ENCODE peak calls at places on chromosome 5, in ten cellular contexts. One of them, this sample, is unnamed.

GRCh38 chr5:138180183-138180782 is 1.4 kb downstream of the KIF20A start:
- DNase-seq in IMR-90: peak
- DNase-seq in mammary epithelial cell: peak
- DNase-seq in MM.1S: peak
- DNase-seq in H9: no peak
- DNase-seq in NT2/D1: no peak
- DNase-seq in fibroblast of lung: peak
- DNase-seq in neural progenitor cell: peak
- DNase-seq in mesendoderm: peak
- DNase-seq in GM23248: peak
- DNase-seq in this sample: peak

GRCh38 chr5:173888473-173889135 is 455 bp downstream of the CPEB4 start:
- DNase-seq in GM23248: peak
- DNase-seq in IMR-90: peak
- DNase-seq in NT2/D1: no peak
- DNase-seq in MM.1S: no peak
- DNase-seq in mammary epithelial cell: no peak
- DNase-seq in fibroblast of lung: no peak
- DNase-seq in mesendoderm: peak
- DNase-seq in H9: no peak
- DNase-seq in neural progenitor cell: peak
- DNase-seq in this sample: no peak

GRCh38 chr5:154273028-154273617 is 82.6 kb downstream of the GALNT10 start:
- DNase-seq in mammary epithelial cell: no peak
- DNase-seq in MM.1S: peak
- DNase-seq in mesendoderm: no peak
- DNase-seq in neural progenitor cell: no peak
- DNase-seq in GM23248: no peak
- DNase-seq in H9: no peak
- DNase-seq in fibroblast of lung: peak
- DNase-seq in NT2/D1: no peak
- DNase-seq in IMR-90: peak
- DNase-seq in this sample: peak

GRCh38 chr5:94830520-94830919 is 212.1 kb downstream of the SLF1 start:
- DNase-seq in fibroblast of lung: no peak
- DNase-seq in mammary epithelial cell: peak
- DNase-seq in mesendoderm: peak
- DNase-seq in NT2/D1: no peak
- DNase-seq in IMR-90: no peak
- DNase-seq in GM23248: peak
- DNase-seq in MM.1S: peak
- DNase-seq in neural progenitor cell: peak
- DNase-seq in H9: no peak
- DNase-seq in this sample: no peak

GRCh38 chr5:142846402-142846801 is 76.2 kb downstream of the ARHGAP26 start:
- DNase-seq in GM23248: no peak
- DNase-seq in fibroblast of lung: no peak
- DNase-seq in IMR-90: no peak
- DNase-seq in mammary epithelial cell: no peak
- DNase-seq in H9: no peak
- DNase-seq in MM.1S: no peak
- DNase-seq in NT2/D1: no peak
- DNase-seq in mesendoderm: no peak
- DNase-seq in neural progenitor cell: no peak
- DNase-seq in this sample: no peak

GRCh38 chr5:84825616-84826015 is 440.9 kb upstream of the EDIL3 start:
- DNase-seq in GM23248: no peak
- DNase-seq in NT2/D1: no peak
- DNase-seq in IMR-90: peak
- DNase-seq in neural progenitor cell: no peak
- DNase-seq in mesendoderm: no peak
- DNase-seq in fibroblast of lung: peak
- DNase-seq in MM.1S: no peak
- DNase-seq in mammary epithelial cell: no peak
- DNase-seq in H9: no peak
- DNase-seq in this sample: no peak

GRCh38 chr5:59793000-59793399 is 100.5 kb downstream of the PDE4D start:
- DNase-seq in IMR-90: peak
- DNase-seq in neural progenitor cell: no peak
- DNase-seq in GM23248: peak
- DNase-seq in H9: no peak
- DNase-seq in mammary epithelial cell: peak
- DNase-seq in fibroblast of lung: peak
- DNase-seq in mesendoderm: no peak
- DNase-seq in MM.1S: no peak
- DNase-seq in NT2/D1: no peak
- DNase-seq in this sample: no peak

GRCh38 chr5:144187699-144188294 is 17.1 kb downstream of the KCTD16 start:
- DNase-seq in mammary epithelial cell: peak
- DNase-seq in NT2/D1: no peak
- DNase-seq in fibroblast of lung: peak
- DNase-seq in IMR-90: peak
- DNase-seq in GM23248: peak
- DNase-seq in MM.1S: peak
- DNase-seq in neural progenitor cell: no peak
- DNase-seq in mesendoderm: no peak
- DNase-seq in H9: no peak
- DNase-seq in this sample: no peak

GRCh38 chr5:55853818-55854217 is 2.7 kb downstream of the IL31RA start:
- DNase-seq in neural progenitor cell: no peak
- DNase-seq in H9: no peak
- DNase-seq in MM.1S: no peak
- DNase-seq in fibroblast of lung: peak
- DNase-seq in IMR-90: peak
- DNase-seq in mammary epithelial cell: no peak
- DNase-seq in GM23248: peak
- DNase-seq in NT2/D1: no peak
- DNase-seq in mesendoderm: no peak
- DNase-seq in this sample: no peak

GRCh38 chr5:55857247-55857640 is 6.1 kb downstream of the IL31RA start:
- DNase-seq in neural progenitor cell: no peak
- DNase-seq in mesendoderm: no peak
- DNase-seq in mammary epithelial cell: no peak
- DNase-seq in NT2/D1: no peak
- DNase-seq in GM23248: no peak
- DNase-seq in fibroblast of lung: peak
- DNase-seq in IMR-90: no peak
- DNase-seq in H9: no peak
- DNase-seq in MM.1S: no peak
- DNase-seq in this sample: no peak

GRCh38 chr5:55853271-55853670 is 2.1 kb downstream of the IL31RA start:
- DNase-seq in MM.1S: no peak
- DNase-seq in GM23248: peak
- DNase-seq in H9: no peak
- DNase-seq in fibroblast of lung: no peak
- DNase-seq in NT2/D1: no peak
- DNase-seq in neural progenitor cell: no peak
- DNase-seq in mesendoderm: no peak
- DNase-seq in mammary epithelial cell: peak
- DNase-seq in IMR-90: no peak
- DNase-seq in this sample: peak

GRCh38 chr5:55855509-55855908 is 4.4 kb downstream of the IL31RA start:
- DNase-seq in NT2/D1: no peak
- DNase-seq in IMR-90: peak
- DNase-seq in GM23248: no peak
- DNase-seq in neural progenitor cell: no peak
- DNase-seq in H9: no peak
- DNase-seq in fibroblast of lung: peak
- DNase-seq in mesendoderm: peak
- DNase-seq in mammary epithelial cell: no peak
- DNase-seq in MM.1S: no peak
- DNase-seq in this sample: no peak

DNA sequence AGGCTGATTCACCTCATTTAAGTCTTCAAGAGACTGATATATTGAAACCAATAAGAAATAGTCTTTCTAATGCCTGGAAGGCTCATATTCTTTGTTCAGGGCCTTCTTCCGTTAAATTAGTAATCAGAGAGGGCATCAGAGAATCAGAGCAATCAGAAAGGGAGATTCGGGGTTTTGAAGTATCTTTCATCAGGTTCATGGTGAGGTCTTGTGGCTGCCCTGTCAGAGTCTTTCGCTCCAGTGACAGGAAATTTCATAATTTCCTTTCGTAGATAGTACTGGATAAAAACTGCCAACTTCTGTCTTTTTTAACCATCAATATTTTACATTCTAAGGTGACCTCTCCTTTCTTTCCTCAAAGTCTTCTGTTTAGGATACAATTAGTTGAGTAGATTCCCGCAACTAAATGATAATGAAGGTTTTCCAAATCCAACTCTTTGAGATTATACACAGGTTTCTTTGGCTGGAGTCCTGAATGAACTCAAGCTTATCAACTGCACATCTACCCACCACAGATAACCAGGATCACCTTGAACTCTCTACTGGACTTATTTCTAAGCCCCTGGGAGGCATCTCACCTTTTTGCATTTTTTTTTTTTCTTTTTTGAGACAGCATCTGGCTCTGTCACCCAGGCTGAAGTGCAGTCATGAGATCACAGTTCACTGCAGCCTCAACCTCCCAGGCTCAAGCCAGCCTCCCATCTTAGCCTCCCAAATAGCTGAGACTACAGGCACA is 5.5 kb downstream of the IL31RA start:
- DNase-seq in fibroblast of lung: no peak
- DNase-seq in mesendoderm: no peak
- DNase-seq in NT2/D1: no peak
- DNase-seq in GM23248: no peak
- DNase-seq in mammary epithelial cell: no peak
- DNase-seq in H9: no peak
- DNase-seq in IMR-90: no peak
- DNase-seq in neural progenitor cell: no peak
- DNase-seq in MM.1S: no peak
- DNase-seq in this sample: no peak
- H3K9ac ChIP-seq in fibroblast of lung: no peak
- H3K9ac ChIP-seq in mesendoderm: no peak
- H3K9ac ChIP-seq in NT2/D1: no peak
- H3K9ac ChIP-seq in GM23248: no peak
- H3K9ac ChIP-seq in mammary epithelial cell: no peak
- H3K9ac ChIP-seq in H9: no peak
- H3K9ac ChIP-seq in IMR-90: no peak
- H3K9ac ChIP-seq in neural progenitor cell: no peak
- H3K9ac ChIP-seq in MM.1S: no peak
- H3K9ac ChIP-seq in this sample: no peak

GRCh38 chr5:115542076-115542475 is 2.5 kb downstream of the FEM1C start:
- DNase-seq in mammary epithelial cell: no peak
- DNase-seq in fibroblast of lung: no peak
- DNase-seq in IMR-90: peak
- DNase-seq in H9: no peak
- DNase-seq in mesendoderm: no peak
- DNase-seq in MM.1S: no peak
- DNase-seq in GM23248: peak
- DNase-seq in neural progenitor cell: no peak
- DNase-seq in NT2/D1: no peak
- DNase-seq in this sample: no peak
- H3K9ac ChIP-seq in mammary epithelial cell: peak
- H3K9ac ChIP-seq in fibroblast of lung: no peak
- H3K9ac ChIP-seq in IMR-90: peak
- H3K9ac ChIP-seq in H9: no peak
- H3K9ac ChIP-seq in mesendoderm: no peak
- H3K9ac ChIP-seq in MM.1S: peak
- H3K9ac ChIP-seq in GM23248: peak
- H3K9ac ChIP-seq in neural progenitor cell: peak
- H3K9ac ChIP-seq in NT2/D1: peak
- H3K9ac ChIP-seq in this sample: peak

GRCh38 chr5:113167985-113168384 is 191.4 kb downstream of the DCP2 start:
- DNase-seq in H9: no peak
- DNase-seq in mesendoderm: no peak
- DNase-seq in mammary epithelial cell: peak
- DNase-seq in NT2/D1: no peak
- DNase-seq in MM.1S: no peak
- DNase-seq in neural progenitor cell: no peak
- DNase-seq in GM23248: no peak
- DNase-seq in fibroblast of lung: no peak
- DNase-seq in IMR-90: no peak
- DNase-seq in this sample: no peak

GRCh38 chr5:113164016-113164415 is 187.4 kb downstream of the DCP2 start:
- DNase-seq in H9: no peak
- DNase-seq in IMR-90: no peak
- DNase-seq in fibroblast of lung: no peak
- DNase-seq in GM23248: no peak
- DNase-seq in neural progenitor cell: no peak
- DNase-seq in NT2/D1: no peak
- DNase-seq in mammary epithelial cell: no peak
- DNase-seq in mesendoderm: no peak
- DNase-seq in MM.1S: no peak
- DNase-seq in this sample: no peak

GRCh38 chr5:113166285-113166684 is 189.7 kb downstream of the DCP2 start:
- DNase-seq in GM23248: peak
- DNase-seq in mesendoderm: no peak
- DNase-seq in neural progenitor cell: no peak
- DNase-seq in IMR-90: peak
- DNase-seq in H9: no peak
- DNase-seq in mammary epithelial cell: no peak
- DNase-seq in NT2/D1: no peak
- DNase-seq in MM.1S: no peak
- DNase-seq in fibroblast of lung: peak
- DNase-seq in this sample: no peak

GRCh38 chr5:113169720-113170119 is 193.1 kb downstream of the DCP2 start:
- DNase-seq in neural progenitor cell: no peak
- DNase-seq in mammary epithelial cell: no peak
- DNase-seq in MM.1S: no peak
- DNase-seq in H9: no peak
- DNase-seq in fibroblast of lung: no peak
- DNase-seq in NT2/D1: no peak
- DNase-seq in mesendoderm: no peak
- DNase-seq in GM23248: no peak
- DNase-seq in IMR-90: peak
- DNase-seq in this sample: no peak

GRCh38 chr5:113166710-113167366 is 190.2 kb downstream of the DCP2 start:
- DNase-seq in mesendoderm: no peak
- DNase-seq in H9: no peak
- DNase-seq in mammary epithelial cell: peak
- DNase-seq in fibroblast of lung: peak
- DNase-seq in MM.1S: no peak
- DNase-seq in IMR-90: peak
- DNase-seq in NT2/D1: no peak
- DNase-seq in neural progenitor cell: peak
- DNase-seq in GM23248: peak
- DNase-seq in this sample: peak
- H3K9ac ChIP-seq in mesendoderm: no peak
- H3K9ac ChIP-seq in H9: no peak
- H3K9ac ChIP-seq in mammary epithelial cell: peak
- H3K9ac ChIP-seq in fibroblast of lung: no peak
- H3K9ac ChIP-seq in MM.1S: no peak
- H3K9ac ChIP-seq in IMR-90: peak
- H3K9ac ChIP-seq in NT2/D1: no peak
- H3K9ac ChIP-seq in neural progenitor cell: no peak
- H3K9ac ChIP-seq in GM23248: peak
- H3K9ac ChIP-seq in this sample: peak

DNA sequence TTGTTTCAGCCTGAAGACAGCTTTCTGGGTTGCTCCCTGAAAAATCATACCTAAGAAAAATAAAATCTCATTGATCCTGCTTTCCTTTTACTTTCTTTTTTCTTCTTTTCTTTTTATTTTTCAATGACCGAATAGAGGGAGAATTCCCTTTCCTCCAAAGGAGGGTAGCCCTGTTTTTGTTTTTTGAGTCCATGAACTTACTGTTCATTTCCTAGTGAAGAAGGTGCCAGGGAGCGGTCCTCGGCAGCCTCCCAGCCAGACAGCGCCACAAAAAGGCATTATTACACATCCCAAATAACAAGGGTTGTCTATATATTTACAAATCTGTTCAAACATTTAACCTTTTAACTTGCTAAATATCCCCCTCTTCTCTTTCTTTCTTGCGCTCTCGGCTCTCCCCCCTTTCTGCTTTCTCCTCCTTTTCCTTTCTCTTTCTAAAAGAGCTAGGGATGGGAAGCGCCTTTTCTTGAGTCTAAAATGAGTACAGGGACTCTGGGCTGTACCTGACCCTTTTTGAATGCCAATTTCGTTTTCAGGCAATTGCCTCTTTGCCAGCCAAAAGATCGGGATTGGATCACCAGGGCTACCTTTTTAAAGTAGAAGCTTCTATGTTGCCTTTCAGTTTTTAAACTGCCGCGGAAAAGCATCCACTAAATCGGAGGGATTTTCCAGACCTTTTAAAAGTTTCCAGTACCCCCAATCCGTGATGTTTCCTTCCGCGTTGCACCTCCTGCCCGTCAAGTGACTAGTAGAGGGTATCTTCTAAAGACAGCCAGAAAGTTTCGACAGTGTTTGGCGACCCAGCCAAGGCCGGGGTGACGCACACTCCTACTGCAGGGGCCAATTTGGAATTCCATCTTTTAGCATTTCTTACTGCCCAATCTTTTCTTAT is 125.6 kb downstream of the TMEM161B start:
- DNase-seq in MM.1S: peak
- DNase-seq in H9: no peak
- DNase-seq in fibroblast of lung: peak
- DNase-seq in mammary epithelial cell: peak
- DNase-seq in mesendoderm: peak
- DNase-seq in NT2/D1: no peak
- DNase-seq in IMR-90: no peak
- DNase-seq in neural progenitor cell: peak
- DNase-seq in GM23248: peak
- DNase-seq in this sample: no peak
- H3K9ac ChIP-seq in MM.1S: peak
- H3K9ac ChIP-seq in H9: no peak
- H3K9ac ChIP-seq in fibroblast of lung: no peak
- H3K9ac ChIP-seq in mammary epithelial cell: no peak
- H3K9ac ChIP-seq in mesendoderm: no peak
- H3K9ac ChIP-seq in NT2/D1: no peak
- H3K9ac ChIP-seq in IMR-90: no peak
- H3K9ac ChIP-seq in neural progenitor cell: no peak
- H3K9ac ChIP-seq in GM23248: no peak
- H3K9ac ChIP-seq in this sample: no peak